ENCODE peak calls at places on chromosomes 13 and 19, in six cellular contexts. One of them, this sample, is unnamed.

GRCh38 chr19:35609881-35610353 is 2.6 kb upstream of the HAUS5 start:
- DNase-seq in K562: no peak
- DNase-seq in GM12891: no peak
- DNase-seq in GM12878: peak
- DNase-seq in HepG2: no peak
- DNase-seq in H1: no peak
- DNase-seq in this sample: no peak

GRCh38 chr19:46381746-46382345 is 31.5 kb downstream of the CCDC8 start:
- DNase-seq in K562: no peak
- DNase-seq in H1: no peak
- DNase-seq in GM12891: no peak
- DNase-seq in HepG2: no peak
- DNase-seq in GM12878: no peak
- DNase-seq in this sample: no peak

GRCh38 chr19:32891609-32892008 is 22.0 kb upstream of the SLC7A9 start:
- DNase-seq in GM12891: no peak
- DNase-seq in H1: no peak
- DNase-seq in GM12878: no peak
- DNase-seq in K562: no peak
- DNase-seq in HepG2: no peak
- DNase-seq in this sample: no peak

GRCh38 chr19:18496167-18496979 is 25.5 kb downstream of the ELL start:
- DNase-seq in K562: peak
- DNase-seq in GM12878: no peak
- DNase-seq in HepG2: peak
- DNase-seq in H1: no peak
- DNase-seq in GM12891: peak
- DNase-seq in this sample: no peak

GRCh38 chr19:5038631-5039271 is 69.8 kb downstream of the KDM4B start:
- DNase-seq in GM12878: no peak
- DNase-seq in H1: peak
- DNase-seq in GM12891: no peak
- DNase-seq in K562: peak
- DNase-seq in HepG2: peak
- DNase-seq in this sample: no peak

GRCh38 chr19:32687681-32688080 is 3.9 kb upstream of the NUDT19 start:
- DNase-seq in H1: no peak
- DNase-seq in GM12878: no peak
- DNase-seq in GM12891: no peak
- DNase-seq in K562: peak
- DNase-seq in HepG2: no peak
- DNase-seq in this sample: no peak

GRCh38 chr19:38162094-38162493 is 61.9 kb downstream of the DPF1 start:
- DNase-seq in K562: no peak
- DNase-seq in H1: no peak
- DNase-seq in GM12891: no peak
- DNase-seq in HepG2: no peak
- DNase-seq in GM12878: no peak
- DNase-seq in this sample: no peak

GRCh38 chr19:36973844-36974195 is 57.7 kb downstream of the ZNF568 start:
- DNase-seq in HepG2: no peak
- DNase-seq in H1: no peak
- DNase-seq in GM12891: no peak
- DNase-seq in GM12878: no peak
- DNase-seq in K562: no peak
- DNase-seq in this sample: no peak

GRCh38 chr19:19461671-19462622 is 53.4 kb downstream of the TSSK6 start:
- DNase-seq in K562: peak
- DNase-seq in GM12891: no peak
- DNase-seq in H1: peak
- DNase-seq in GM12878: no peak
- DNase-seq in HepG2: peak
- DNase-seq in this sample: no peak

GRCh38 chr19:27918818-27919217 is 1294.1 kb downstream of the UQCRFS1 start:
- DNase-seq in GM12891: no peak
- DNase-seq in K562: no peak
- DNase-seq in H1: no peak
- DNase-seq in GM12878: no peak
- DNase-seq in HepG2: no peak
- DNase-seq in this sample: no peak

GRCh38 chr19:33290956-33291622 is 11.2 kb downstream of the CEBPA start:
- DNase-seq in GM12878: no peak
- DNase-seq in K562: no peak
- DNase-seq in H1: no peak
- DNase-seq in GM12891: no peak
- DNase-seq in HepG2: no peak
- DNase-seq in this sample: no peak

GRCh38 chr19:30071871-30072270 is 129.8 kb downstream of the URI1 start:
- DNase-seq in GM12891: no peak
- DNase-seq in HepG2: no peak
- DNase-seq in GM12878: no peak
- DNase-seq in H1: no peak
- DNase-seq in K562: no peak
- DNase-seq in this sample: no peak

GRCh38 chr19:7851623-7852500 is 21.8 kb downstream of the EVI5L start:
- DNase-seq in H1: no peak
- DNase-seq in GM12878: no peak
- DNase-seq in K562: no peak
- DNase-seq in HepG2: no peak
- DNase-seq in GM12891: no peak
- DNase-seq in this sample: no peak

GRCh38 chr13:45242070-45242469 is 41.2 kb upstream of the KCTD4 start:
- DNase-seq in HepG2: no peak
- DNase-seq in K562: no peak
- DNase-seq in GM12891: no peak
- DNase-seq in GM12878: no peak
- DNase-seq in H1: no peak
- DNase-seq in this sample: no peak

GRCh38 chr19:11155373-11156120 is at the start of gene SPC24:
- DNase-seq in GM12891: peak
- DNase-seq in GM12878: peak
- DNase-seq in K562: peak
- DNase-seq in HepG2: peak
- DNase-seq in H1: peak
- DNase-seq in this sample: peak
- TF ChIP-seq POLR2A in GM12891: peak
- TF ChIP-seq POLR2A in GM12878: peak
- TF ChIP-seq POLR2A in K562: peak
- TF ChIP-seq POLR2A in HepG2: peak
- TF ChIP-seq POLR2A in H1: peak
- TF ChIP-seq POLR2A in this sample: peak

GRCh38 chr19:2419754-2420153 is 7.6 kb downstream of the TIMM13 start:
- DNase-seq in GM12878: no peak
- DNase-seq in K562: no peak
- DNase-seq in GM12891: no peak
- DNase-seq in H1: no peak
- DNase-seq in HepG2: no peak
- DNase-seq in this sample: no peak

GRCh38 chr19:2423913-2424685 is 3.3 kb downstream of the TIMM13 start:
- DNase-seq in GM12891: no peak
- DNase-seq in H1: no peak
- DNase-seq in GM12878: no peak
- DNase-seq in HepG2: no peak
- DNase-seq in K562: no peak
- DNase-seq in this sample: no peak

GRCh38 chr19:2422951-2423880 is 4.2 kb downstream of the TIMM13 start:
- DNase-seq in GM12891: no peak
- DNase-seq in HepG2: no peak
- DNase-seq in K562: no peak
- DNase-seq in H1: no peak
- DNase-seq in GM12878: no peak
- DNase-seq in this sample: no peak

GRCh38 chr19:2420490-2420889 is 6.9 kb downstream of the TIMM13 start:
- DNase-seq in K562: no peak
- DNase-seq in H1: no peak
- DNase-seq in GM12891: no peak
- DNase-seq in HepG2: no peak
- DNase-seq in GM12878: no peak
- DNase-seq in this sample: no peak

GRCh38 chr19:2421581-2422306 is 5.6 kb downstream of the TIMM13 start:
- DNase-seq in GM12891: no peak
- DNase-seq in H1: no peak
- DNase-seq in K562: no peak
- DNase-seq in GM12878: no peak
- DNase-seq in HepG2: no peak
- DNase-seq in this sample: no peak
- TF ChIP-seq POLR2AphosphoS5 in GM12891: no peak
- TF ChIP-seq POLR2AphosphoS5 in H1: no peak
- TF ChIP-seq POLR2AphosphoS5 in K562: peak
- TF ChIP-seq POLR2AphosphoS5 in GM12878: no peak
- TF ChIP-seq POLR2AphosphoS5 in HepG2: no peak
- TF ChIP-seq POLR2AphosphoS5 in this sample: no peak

DNA sequence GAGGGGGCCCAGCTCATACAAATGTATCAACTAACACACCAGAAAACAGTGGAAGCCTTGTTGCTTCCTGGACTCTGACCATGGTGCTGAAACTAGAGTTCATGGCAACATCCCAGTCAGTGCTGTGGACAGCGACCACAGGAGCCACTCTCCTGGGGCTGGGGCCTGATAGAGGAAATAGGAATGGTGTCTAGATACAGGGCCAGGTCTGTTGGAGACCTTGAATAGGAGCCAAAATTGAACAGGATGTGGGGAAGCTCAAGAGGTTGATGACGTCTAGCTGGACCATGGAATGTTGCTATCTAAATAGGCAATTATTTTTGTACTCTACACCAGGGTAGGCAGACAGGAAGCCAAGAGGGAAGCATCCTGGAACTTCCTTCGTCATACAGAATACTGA is 21.8 kb downstream of the LILRB4 start:
- DNase-seq in GM12878: no peak
- DNase-seq in GM12891: no peak
- DNase-seq in H1: no peak
- DNase-seq in HepG2: peak
- DNase-seq in K562: peak
- DNase-seq in this sample: no peak
- TF ChIP-seq TAF1 in GM12878: no peak
- TF ChIP-seq TAF1 in GM12891: no peak
- TF ChIP-seq TAF1 in H1: no peak
- TF ChIP-seq TAF1 in HepG2: no peak
- TF ChIP-seq TAF1 in K562: no peak
- TF ChIP-seq TAF1 in this sample: no peak

GRCh38 chr19:506404-507285 is 652 bp upstream of the TPGS1 start:
- DNase-seq in HepG2: peak
- DNase-seq in GM12891: peak
- DNase-seq in K562: peak
- DNase-seq in GM12878: peak
- DNase-seq in H1: peak
- DNase-seq in this sample: peak
- TF ChIP-seq POLR2A in HepG2: peak
- TF ChIP-seq POLR2A in GM12891: no peak
- TF ChIP-seq POLR2A in K562: no peak
- TF ChIP-seq POLR2A in GM12878: peak
- TF ChIP-seq POLR2A in H1: no peak
- TF ChIP-seq POLR2A in this sample: peak

DNA sequence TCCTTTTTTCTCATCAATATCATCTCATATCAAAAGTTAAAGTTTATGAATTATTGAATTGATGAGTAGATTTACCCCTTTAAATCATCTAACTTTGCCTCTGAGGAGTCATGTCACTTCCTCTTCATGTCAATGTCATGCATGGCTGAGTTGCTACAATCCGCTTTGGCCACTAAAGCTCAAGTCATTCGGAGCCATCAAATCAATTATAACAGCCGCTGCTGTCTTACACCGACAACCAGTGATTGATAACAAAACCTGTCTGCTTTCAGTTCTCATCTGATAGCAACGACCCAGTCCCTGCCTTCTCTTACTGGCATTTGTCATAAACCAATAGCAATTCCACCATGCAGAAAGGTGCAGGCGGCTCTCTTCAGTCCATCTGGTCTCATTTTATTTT is 429.3 kb downstream of the DIAPH3 start:
- DNase-seq in GM12891: peak
- DNase-seq in GM12878: peak
- DNase-seq in H1: no peak
- DNase-seq in K562: no peak
- DNase-seq in HepG2: no peak
- DNase-seq in this sample: peak
- TF ChIP-seq POLR2AphosphoS5 in GM12891: no peak
- TF ChIP-seq POLR2AphosphoS5 in GM12878: no peak
- TF ChIP-seq POLR2AphosphoS5 in H1: no peak
- TF ChIP-seq POLR2AphosphoS5 in K562: no peak
- TF ChIP-seq POLR2AphosphoS5 in HepG2: no peak
- TF ChIP-seq POLR2AphosphoS5 in this sample: no peak

GRCh38 chr13:113995051-113995601 is 21.2 kb upstream of the C13orf46 start:
- DNase-seq in GM12878: no peak
- DNase-seq in HepG2: no peak
- DNase-seq in GM12891: no peak
- DNase-seq in K562: no peak
- DNase-seq in H1: no peak
- DNase-seq in this sample: no peak

GRCh38 chr13:113991191-113991669 is 17.4 kb upstream of the C13orf46 start:
- DNase-seq in GM12891: no peak
- DNase-seq in K562: no peak
- DNase-seq in GM12878: no peak
- DNase-seq in H1: no peak
- DNase-seq in HepG2: no peak
- DNase-seq in this sample: no peak

GRCh38 chr13:113990321-113990837 is 16.5 kb upstream of the C13orf46 start:
- DNase-seq in H1: no peak
- DNase-seq in GM12878: no peak
- DNase-seq in HepG2: no peak
- DNase-seq in K562: no peak
- DNase-seq in GM12891: no peak
- DNase-seq in this sample: no peak

GRCh38 chr13:113991676-113992179 is 17.9 kb upstream of the C13orf46 start:
- DNase-seq in GM12891: no peak
- DNase-seq in GM12878: no peak
- DNase-seq in H1: no peak
- DNase-seq in HepG2: no peak
- DNase-seq in K562: no peak
- DNase-seq in this sample: no peak

DNA sequence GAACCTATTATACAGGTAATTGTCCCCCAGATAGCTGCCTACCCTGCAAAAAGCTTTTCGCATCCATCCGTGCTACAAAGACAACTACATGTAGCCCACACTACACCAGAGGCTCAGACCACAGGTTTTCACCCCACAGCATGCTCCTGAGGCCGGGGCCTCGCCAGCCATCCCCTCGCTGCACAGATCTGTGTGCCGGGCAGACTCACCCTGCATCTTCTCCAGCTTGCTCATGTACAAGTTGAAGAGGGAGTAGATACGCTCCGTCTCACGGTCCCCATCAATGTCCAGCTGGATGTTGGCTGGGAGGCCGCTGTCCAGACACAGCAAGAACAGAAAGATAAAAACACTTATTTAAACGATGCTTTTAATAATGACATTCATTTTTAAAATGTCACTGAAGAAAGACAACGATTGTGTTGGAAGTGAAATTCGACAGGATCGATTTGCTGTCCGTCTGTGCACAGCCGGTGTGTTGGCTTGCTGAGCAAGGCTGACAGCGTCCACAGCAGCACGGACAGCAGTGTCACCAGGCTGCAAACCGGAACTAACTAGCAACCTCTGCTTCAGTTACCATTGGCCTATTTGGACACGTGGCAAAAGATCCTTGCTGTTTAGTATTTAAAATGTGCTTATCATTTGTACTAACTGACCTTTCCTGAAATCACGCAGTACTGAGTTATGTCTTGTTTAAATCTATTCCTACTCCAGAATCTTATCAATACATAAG is 18.6 kb upstream of the C13orf46 start:
- DNase-seq in H1: no peak
- DNase-seq in GM12891: no peak
- DNase-seq in HepG2: no peak
- DNase-seq in K562: no peak
- DNase-seq in GM12878: no peak
- DNase-seq in this sample: no peak
- TF ChIP-seq TAF1 in H1: no peak
- TF ChIP-seq TAF1 in GM12891: no peak
- TF ChIP-seq TAF1 in HepG2: no peak
- TF ChIP-seq TAF1 in K562: no peak
- TF ChIP-seq TAF1 in GM12878: no peak
- TF ChIP-seq TAF1 in this sample: no peak

This sample was measured in GM12892.